ENCODE peak calls at places on chromosomes 4 and X, in four cellular contexts. One of them, this sample, is unnamed.

GRCh38 chr4:132203618-132204017 is 945.5 kb upstream of the PCDH10 start:
- DNase-seq in IMR-90: no peak
- DNase-seq in neuronal stem cell: no peak
- DNase-seq in H1: no peak
- DNase-seq in this sample: no peak

GRCh38 chr4:157314906-157315305 is 94.4 kb downstream of the GRIA2 start:
- DNase-seq in H1: no peak
- DNase-seq in IMR-90: no peak
- DNase-seq in neuronal stem cell: no peak
- DNase-seq in this sample: no peak

GRCh38 chrX:39985116-39985515 is 112.6 kb downstream of the BCOR start:
- DNase-seq in neuronal stem cell: no peak
- DNase-seq in IMR-90: no peak
- DNase-seq in H1: no peak
- DNase-seq in this sample: no peak

GRCh38 chr4:7635971-7636508 is 201.3 kb upstream of the PSAPL1 start:
- DNase-seq in H1: no peak
- DNase-seq in IMR-90: no peak
- DNase-seq in neuronal stem cell: no peak
- DNase-seq in this sample: no peak

GRCh38 chr4:128955751-128956150 is 137.6 kb downstream of the SCLT1 start:
- DNase-seq in IMR-90: no peak
- DNase-seq in H1: no peak
- DNase-seq in neuronal stem cell: no peak
- DNase-seq in this sample: no peak

GRCh38 chrX:10952619-10953018 is 158.5 kb upstream of the HCCS start:
- DNase-seq in IMR-90: peak
- DNase-seq in H1: peak
- DNase-seq in neuronal stem cell: no peak
- DNase-seq in this sample: no peak

GRCh38 chr4:82779032-82779431 is 19.6 kb downstream of the SCD5 start:
- DNase-seq in IMR-90: no peak
- DNase-seq in neuronal stem cell: no peak
- DNase-seq in H1: no peak
- DNase-seq in this sample: no peak

GRCh38 chr4:147943159-147943638 is 211.3 kb downstream of the ARHGAP10 start:
- DNase-seq in H1: no peak
- DNase-seq in neuronal stem cell: no peak
- DNase-seq in IMR-90: no peak
- DNase-seq in this sample: no peak

GRCh38 chr4:52192697-52193096 is 141.6 kb downstream of the SPATA18 start:
- DNase-seq in neuronal stem cell: no peak
- DNase-seq in H1: no peak
- DNase-seq in IMR-90: no peak
- DNase-seq in this sample: no peak

GRCh38 chrX:21943460-21944135 is 3.1 kb downstream of the SMS start:
- DNase-seq in IMR-90: peak
- DNase-seq in H1: no peak
- DNase-seq in neuronal stem cell: no peak
- DNase-seq in this sample: no peak

GRCh38 chrX:48540015-48540350 is 469 bp downstream of the TBC1D25 start:
- DNase-seq in IMR-90: peak
- DNase-seq in H1: no peak
- DNase-seq in neuronal stem cell: peak
- DNase-seq in this sample: no peak

GRCh38 chr4:158530391-158530790 is 8.7 kb downstream of the RXFP1 start:
- DNase-seq in neuronal stem cell: no peak
- DNase-seq in H1: no peak
- DNase-seq in IMR-90: peak
- DNase-seq in this sample: no peak

GRCh38 chr4:86233090-86233489 is 126.8 kb downstream of the MAPK10 start:
- DNase-seq in neuronal stem cell: no peak
- DNase-seq in IMR-90: no peak
- DNase-seq in H1: no peak
- DNase-seq in this sample: no peak

GRCh38 chrX:110331444-110332025 is 13.7 kb upstream of the AMMECR1 start:
- DNase-seq in H1: no peak
- DNase-seq in IMR-90: no peak
- DNase-seq in neuronal stem cell: no peak
- DNase-seq in this sample: no peak

GRCh38 chr4:174284181-174284886 is 623 bp downstream of the CEP44 start:
- DNase-seq in neuronal stem cell: no peak
- DNase-seq in H1: no peak
- DNase-seq in IMR-90: peak
- DNase-seq in this sample: peak

GRCh38 chr4:16627999-16628398 is 270.4 kb downstream of the LDB2 start:
- DNase-seq in H1: no peak
- DNase-seq in neuronal stem cell: no peak
- DNase-seq in IMR-90: peak
- DNase-seq in this sample: peak
- H4K91ac ChIP-seq in H1: no peak
- H4K91ac ChIP-seq in neuronal stem cell: no peak
- H4K91ac ChIP-seq in IMR-90: peak
- H4K91ac ChIP-seq in this sample: no peak

DNA sequence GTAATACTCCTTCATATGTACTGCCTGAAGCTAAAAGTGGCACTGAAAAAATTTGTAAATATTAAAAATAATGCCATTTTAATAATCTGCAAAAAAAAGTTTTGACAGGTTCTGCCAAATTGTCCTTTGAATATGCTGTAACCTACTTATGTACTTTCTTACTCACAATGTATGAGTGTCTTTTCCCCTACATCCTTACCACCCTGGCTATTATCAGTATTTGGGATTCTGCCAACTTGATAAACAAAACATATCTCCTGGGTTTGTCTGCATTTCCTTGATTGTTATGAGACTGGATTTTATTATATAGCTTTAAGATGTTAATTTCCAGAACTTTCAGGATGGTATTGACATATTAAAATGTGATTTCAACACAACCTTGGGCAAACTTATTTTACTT is 187.9 kb downstream of the CHM start:
- DNase-seq in neuronal stem cell: no peak
- DNase-seq in IMR-90: peak
- DNase-seq in H1: no peak
- DNase-seq in this sample: no peak
- H3K9ac ChIP-seq in neuronal stem cell: no peak
- H3K9ac ChIP-seq in IMR-90: no peak
- H3K9ac ChIP-seq in H1: no peak
- H3K9ac ChIP-seq in this sample: no peak

GRCh38 chr4:3324093-3324815 is 31.4 kb downstream of the RGS12 start:
- DNase-seq in IMR-90: no peak
- DNase-seq in neuronal stem cell: no peak
- DNase-seq in H1: peak
- DNase-seq in this sample: no peak

GRCh38 chr4:3320361-3321023 is 27.7 kb downstream of the RGS12 start:
- DNase-seq in H1: no peak
- DNase-seq in IMR-90: no peak
- DNase-seq in neuronal stem cell: no peak
- DNase-seq in this sample: no peak

GRCh38 chr4:3323071-3323481 is 30.3 kb downstream of the RGS12 start:
- DNase-seq in IMR-90: no peak
- DNase-seq in H1: no peak
- DNase-seq in neuronal stem cell: no peak
- DNase-seq in this sample: no peak

GRCh38 chr4:3321295-3321889 is 28.6 kb downstream of the RGS12 start:
- DNase-seq in neuronal stem cell: no peak
- DNase-seq in IMR-90: no peak
- DNase-seq in H1: no peak
- DNase-seq in this sample: no peak

GRCh38 chr4:3322059-3322550 is 29.3 kb downstream of the RGS12 start:
- DNase-seq in H1: no peak
- DNase-seq in neuronal stem cell: peak
- DNase-seq in IMR-90: peak
- DNase-seq in this sample: no peak
- H2BK5ac ChIP-seq in H1: peak
- H2BK5ac ChIP-seq in neuronal stem cell: peak
- H2BK5ac ChIP-seq in IMR-90: no peak
- H2BK5ac ChIP-seq in this sample: no peak

DNA sequence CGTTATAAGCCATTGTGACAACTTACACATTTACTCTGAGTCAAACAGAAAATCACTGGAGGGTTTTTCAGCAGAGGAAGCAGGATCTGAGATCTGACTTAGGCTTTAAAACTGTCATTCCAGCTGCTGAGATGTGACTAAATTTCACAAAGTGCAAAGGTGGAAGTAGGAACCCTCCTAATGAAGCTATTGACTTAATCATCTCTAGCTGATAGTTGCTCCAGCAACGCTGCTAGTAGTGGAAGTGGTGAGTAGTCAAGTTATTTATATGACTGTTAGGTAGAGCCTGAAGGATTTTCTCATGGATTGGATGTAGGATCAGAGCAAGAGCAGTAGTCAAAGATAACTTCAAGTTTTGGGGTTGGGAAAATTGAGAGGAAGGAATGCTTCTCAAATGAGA is 218.6 kb downstream of the GRID2 start:
- DNase-seq in H1: no peak
- DNase-seq in neuronal stem cell: no peak
- DNase-seq in IMR-90: no peak
- DNase-seq in this sample: no peak
- H4K91ac ChIP-seq in H1: peak
- H4K91ac ChIP-seq in neuronal stem cell: no peak
- H4K91ac ChIP-seq in IMR-90: no peak
- H4K91ac ChIP-seq in this sample: no peak

DNA sequence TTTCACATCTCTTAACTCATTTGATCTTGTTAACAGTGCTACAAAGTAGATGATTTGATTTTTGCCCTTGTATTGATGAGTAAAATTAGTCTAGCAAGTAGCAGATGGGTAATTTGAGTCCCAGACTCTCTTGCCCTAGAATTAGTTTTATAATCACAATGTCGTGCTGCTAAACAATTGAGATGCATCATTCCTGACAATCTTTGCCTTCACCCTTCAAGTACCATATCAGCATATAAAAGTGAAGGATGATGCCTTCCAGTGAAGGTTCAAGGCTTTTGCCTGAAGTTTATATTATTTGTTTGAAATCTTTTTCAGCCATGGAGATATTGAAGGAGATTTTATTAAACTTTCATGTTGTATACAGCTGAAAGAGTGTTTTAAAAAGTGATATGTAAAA is 141.4 kb downstream of the GRID2 start:
- DNase-seq in IMR-90: no peak
- DNase-seq in H1: no peak
- DNase-seq in neuronal stem cell: no peak
- DNase-seq in this sample: no peak
- H3K9ac ChIP-seq in IMR-90: no peak
- H3K9ac ChIP-seq in H1: no peak
- H3K9ac ChIP-seq in neuronal stem cell: no peak
- H3K9ac ChIP-seq in this sample: no peak

GRCh38 chrX:41332408-41332987 is 1.5 kb upstream of the DDX3X start:
- DNase-seq in IMR-90: peak
- DNase-seq in neuronal stem cell: no peak
- DNase-seq in H1: no peak
- DNase-seq in this sample: no peak

GRCh38 chrX:41332988-41333743 is 796 bp upstream of the DDX3X start:
- DNase-seq in IMR-90: peak
- DNase-seq in H1: peak
- DNase-seq in neuronal stem cell: peak
- DNase-seq in this sample: peak

GRCh38 chrX:41334866-41335589 is 1.1 kb downstream of the DDX3X start:
- DNase-seq in IMR-90: peak
- DNase-seq in neuronal stem cell: no peak
- DNase-seq in H1: no peak
- DNase-seq in this sample: no peak

GRCh38 chrX:41333994-41334865 is at the start of gene DDX3X:
- DNase-seq in H1: no peak
- DNase-seq in neuronal stem cell: peak
- DNase-seq in IMR-90: peak
- DNase-seq in this sample: peak

DNA sequence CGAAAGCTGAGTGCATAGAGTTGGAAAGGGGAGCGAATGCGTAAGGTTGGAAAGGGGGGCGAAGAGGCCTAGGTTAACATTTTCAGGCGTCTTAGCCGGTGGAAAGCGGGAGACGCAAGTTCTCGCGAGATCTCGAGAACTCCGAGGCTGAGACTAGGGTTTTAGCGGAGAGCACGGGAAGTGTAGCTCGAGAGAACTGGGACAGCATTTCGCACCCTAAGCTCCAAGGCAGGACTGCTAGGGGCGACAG is 293 bp upstream of the DDX3X start:
- DNase-seq in H1: no peak
- DNase-seq in IMR-90: peak
- DNase-seq in neuronal stem cell: peak
- DNase-seq in this sample: peak
- H2BK5ac ChIP-seq in H1: peak
- H2BK5ac ChIP-seq in IMR-90: peak
- H2BK5ac ChIP-seq in neuronal stem cell: peak
- H2BK5ac ChIP-seq in this sample: peak

DNA sequence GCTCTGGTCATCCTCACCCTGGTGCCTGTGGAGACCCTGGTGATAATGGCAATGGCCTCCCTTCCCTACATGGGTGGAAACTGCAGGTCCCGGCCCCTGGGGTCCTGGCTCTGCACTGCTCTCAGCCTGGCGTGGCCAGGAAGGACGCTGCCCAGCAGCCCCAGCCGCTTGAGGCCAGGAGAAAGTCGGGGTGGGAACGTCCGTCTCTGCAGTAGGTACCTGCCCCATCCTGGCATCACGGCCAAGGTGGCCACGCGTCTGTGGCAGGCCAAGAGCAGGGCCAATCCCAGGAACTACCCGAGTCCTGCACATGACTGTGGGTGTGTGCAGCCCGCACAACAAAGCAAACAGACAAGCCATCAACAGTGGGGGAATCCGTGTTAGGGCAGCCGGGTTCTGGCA is 33.8 kb downstream of the FGFRL1 start:
- DNase-seq in H1: no peak
- DNase-seq in neuronal stem cell: no peak
- DNase-seq in IMR-90: no peak
- DNase-seq in this sample: no peak
- H4K91ac ChIP-seq in H1: peak
- H4K91ac ChIP-seq in neuronal stem cell: no peak
- H4K91ac ChIP-seq in IMR-90: peak
- H4K91ac ChIP-seq in this sample: peak

DNA sequence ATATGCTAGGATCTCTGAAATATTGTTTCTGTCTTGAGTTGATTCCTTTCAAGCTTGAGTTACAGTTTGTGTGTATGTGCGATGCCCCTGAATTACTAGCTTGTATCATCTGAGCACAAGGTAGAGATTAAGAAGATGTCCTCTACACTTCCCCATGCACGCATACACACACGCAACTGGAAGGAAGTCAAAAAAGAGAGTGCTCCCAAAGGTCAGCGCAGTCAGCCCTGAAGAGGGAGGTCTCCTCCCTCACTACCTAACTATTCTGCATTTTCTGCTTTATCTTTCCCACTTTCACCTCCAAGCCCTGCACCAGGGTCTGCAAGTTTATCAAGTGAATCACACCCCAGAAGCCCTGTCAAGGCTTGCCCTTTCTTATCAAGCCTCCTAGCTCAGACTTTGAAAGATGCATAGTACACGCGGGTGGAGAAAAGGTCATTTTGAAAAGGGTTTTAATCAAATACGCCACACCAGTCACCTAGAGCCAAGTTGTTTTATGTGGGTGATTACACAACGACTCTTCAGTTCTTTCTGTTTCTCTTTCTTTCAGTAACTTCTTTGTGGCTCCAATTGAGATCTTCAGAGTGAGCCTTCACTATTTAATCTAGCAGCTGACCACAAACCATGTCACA is 127.7 kb downstream of the ASB9 start:
- DNase-seq in neuronal stem cell: no peak
- DNase-seq in H1: no peak
- DNase-seq in IMR-90: no peak
- DNase-seq in this sample: no peak
- H3K9ac ChIP-seq in neuronal stem cell: no peak
- H3K9ac ChIP-seq in H1: no peak
- H3K9ac ChIP-seq in IMR-90: no peak
- H3K9ac ChIP-seq in this sample: no peak

This sample was measured in trophoblast cell.